ENCODE peak calls at places on chromosomes 16 and 17, in nine cellular contexts. R, N, P, S, M, L, Z, D and T are unnamed samples.

GRCh38 chr16:89009343-89010209 is 32.6 kb upstream of the CBFA2T3 start:
- DNase-seq in R (no peak), L (no peak), M (no peak), P (no peak), N (peak; percentile 61), Z (no peak), D (no peak), S (no peak), T (peak; percentile 81)

GRCh38 chr17:49858796-49859195 is 10.9 kb upstream of the TAC4 start:
- DNase-seq in S (no peak), Z (no peak), L (no peak), M (no peak), P (no peak), D (peak; percentile 28), R (no peak), N (no peak), T (no peak)

GRCh38 chr16:30786936-30787612 is at the start of gene ZNF629:
- DNase-seq in S (peak; percentile 41), P (no peak), M (peak; percentile 77), R (peak; percentile 67), D (peak; percentile 83), L (no peak), N (no peak), Z (no peak), T (peak; percentile 93)

GRCh38 chr16:57519796-57520360 is 16.5 kb downstream of the CCDC102A start:
- DNase-seq in M (peak; percentile 70), L (peak; percentile 84), Z (peak; percentile 76), D (peak; percentile 78), R (peak; percentile 70), S (peak; percentile 45), P (peak; percentile 80), N (peak; percentile 89), T (peak; percentile 92)

GRCh38 chr17:32261521-32261792 is 4.2 kb upstream of the RHBDL3 start:
- DNase-seq in N (no peak), Z (no peak), S (no peak), R (no peak), D (no peak), L (no peak), P (no peak), M (no peak), T (no peak)

GRCh38 chr17:76276069-76276431 is 10.9 kb downstream of the UBALD2 start:
- DNase-seq in D (no peak), N (no peak), L (no peak), S (no peak), R (no peak), Z (no peak), M (no peak), P (no peak), T (no peak)

GRCh38 chr16:67541391-67542263 is 13.0 kb downstream of the RIPOR1 start:
- DNase-seq in L (no peak), Z (no peak), R (no peak), D (no peak), N (no peak), S (no peak), M (peak; percentile 59), P (no peak), T (no peak)

GRCh38 chr17:16281351-16281750 is 64.3 kb downstream of the PIGL start:
- DNase-seq in L (no peak), R (no peak), Z (no peak), S (no peak), M (no peak), P (no peak), N (no peak), D (no peak), T (no peak)

GRCh38 chr17:75619506-75620431 is 13.5 kb upstream of the SMIM5 start:
- DNase-seq in L (no peak), R (no peak), M (no peak), D (no peak), N (peak; percentile 59), Z (peak; percentile 14), P (no peak), S (no peak), T (peak; percentile 88)

GRCh38 chr16:30557397-30557949 is 701 bp downstream of the ZNF764 start:
- DNase-seq in D (no peak), Z (no peak), S (no peak), R (no peak), L (no peak), M (no peak), P (no peak), N (no peak), T (no peak)

GRCh38 chr16:70737377-70738082 is 51.7 kb upstream of the MTSS2 start:
- DNase-seq in Z (peak; percentile 75), D (peak; percentile 38), R (no peak), M (peak; percentile 85), N (peak; percentile 87), S (peak; percentile 13), P (peak; percentile 62), L (peak; percentile 43), T (no peak)

GRCh38 chr17:53626286-53626685 is 196.4 kb upstream of the KIF2B start:
- DNase-seq in L (no peak), M (no peak), D (no peak), Z (no peak), S (no peak), R (no peak), N (no peak), P (no peak), T (no peak)

GRCh38 chr17:71922439-71922838 is 198.4 kb upstream of the SOX9 start:
- DNase-seq in L (no peak), N (no peak), M (no peak), D (no peak), Z (no peak), P (no peak), S (no peak), R (no peak), T (peak; percentile 29)

GRCh38 chr16:1678500-1679098 is 520 bp downstream of the JPT2 start:
- DNase-seq in N (no peak), R (peak; percentile 14), Z (peak; percentile 4), L (peak; percentile 30), P (peak; percentile 31), S (no peak), D (peak; percentile 33), M (peak; percentile 53), T (no peak)

GRCh38 chr17:80252871-80253270 is 7.8 kb upstream of the RNF213 start:
- DNase-seq in N (peak; percentile 82), P (peak; percentile 76), M (no peak), S (no peak), R (peak; percentile 81), D (no peak), L (peak; percentile 81), Z (peak; percentile 85), T (peak; percentile 89)